ENCODE peak calls at places on chromosomes 13 and 19, in eight cellular contexts. G, K, C, H, V, E, N and B are unnamed samples.

GRCh38 chr13:65497265-65497664 is 1732.9 kb downstream of the PCDH9 start:
- DNase-seq in H (no peak), N (no peak), G (no peak), C (no peak), E (no peak), V (no peak), K (no peak), B (no peak)

GRCh38 chr19:14405380-14405757 is 13.8 kb downstream of the DDX39A start:
- DNase-seq in C (no peak), V (no peak), N (no peak), G (no peak), H (no peak), E (no peak), K (no peak), B (no peak)

GRCh38 chr19:57803265-57803593 is 11.5 kb downstream of the ZNF552 start:
- DNase-seq in C (no peak), N (no peak), V (no peak), G (no peak), H (no peak), K (no peak), E (no peak), B (no peak)

GRCh38 chr19:1512671-1513491 is at the start of gene ADAMTSL5:
- DNase-seq in K (peak; percentile 73), N (no peak), C (no peak), E (no peak), H (peak; percentile 72), V (peak; percentile 82), G (peak; percentile 71), B (peak; percentile 78)

GRCh38 chr13:114152285-114152645 is 19.8 kb upstream of the RASA3 start:
- DNase-seq in K (no peak), G (no peak), N (no peak), C (no peak), E (no peak), H (no peak), V (no peak), B (no peak)

GRCh38 chr13:66860868-66861447 is 369.2 kb downstream of the PCDH9 start:
- DNase-seq in E (no peak), H (no peak), N (no peak), V (no peak), C (no peak), K (no peak), G (no peak), B (no peak)

GRCh38 chr19:49678970-49679831 is 2.1 kb downstream of the PRMT1 start:
- DNase-seq in H (no peak), G (no peak), K (no peak), C (no peak), V (no peak), N (no peak), E (peak; percentile 81), B (no peak)

GRCh38 chr13:42101821-42102580 is 53.6 kb downstream of the DGKH start:
- DNase-seq in H (no peak), N (no peak), C (no peak), K (no peak), V (no peak), E (no peak), G (no peak), B (no peak)

GRCh38 chr19:54420383-54421168 is 5.3 kb downstream of the TTYH1 start:
- DNase-seq in G (no peak), K (no peak), N (peak; percentile 82), C (no peak), H (no peak), E (no peak), V (no peak), B (no peak)

GRCh38 chr19:39542198-39542597 is 2.2 kb upstream of the EID2 start:
- DNase-seq in N (no peak), K (no peak), C (no peak), G (no peak), V (no peak), E (no peak), H (no peak), B (no peak)

GRCh38 chr13:78680611-78681010 is 21.7 kb upstream of the OBI1 start:
- DNase-seq in K (no peak), E (no peak), G (no peak), V (no peak), C (no peak), N (no peak), H (no peak), B (no peak)

GRCh38 chr19:33134571-33135041 is 2.7 kb downstream of the WDR88 start:
- DNase-seq in V (peak; percentile 74), E (no peak), H (peak; percentile 67), G (no peak), N (no peak), C (no peak), K (peak; percentile 46), B (no peak)

GRCh38 chr13:106513025-106513424 is 22.4 kb downstream of the EFNB2 start:
- DNase-seq in K (no peak), N (no peak), V (no peak), C (no peak), E (no peak), G (no peak), H (no peak), B (no peak)

GRCh38 chr13:83563499-83563898 is 318.8 kb downstream of the SLITRK1 start:
- DNase-seq in C (no peak), E (no peak), K (no peak), G (no peak), V (no peak), H (no peak), N (no peak), B (no peak)

GRCh38 chr13:37383856-37384255 is 214.7 kb downstream of the POSTN start:
- DNase-seq in G (no peak), H (no peak), N (no peak), E (no peak), K (no peak), V (no peak), C (no peak), B (no peak)

GRCh38 chr19:38726761-38727301 is 17.4 kb downstream of the CAPN12 start:
- DNase-seq in H (no peak), C (no peak), G (no peak), K (no peak), E (no peak), N (no peak), V (no peak), B (no peak)

GRCh38 chr13:50682002-50682401 is 161.5 kb downstream of the DLEU7 start:
- DNase-seq in V (no peak), N (no peak), K (no peak), G (no peak), H (no peak), C (no peak), E (no peak), B (no peak)

GRCh38 chr13:37539176-37539575 is 59.4 kb downstream of the POSTN start:
- DNase-seq in N (no peak), G (no peak), K (no peak), H (no peak), C (no peak), E (no peak), V (no peak), B (no peak)

GRCh38 chr19:8489591-8490394 is 12.6 kb downstream of the PRAM1 start:
- DNase-seq in C (no peak), V (no peak), E (no peak), G (peak; percentile 72), H (no peak), K (no peak), N (no peak), B (no peak)

GRCh38 chr19:1089891-1090290 is 5.3 kb downstream of the POLR2E start:
- DNase-seq in C (no peak), K (no peak), E (no peak), H (no peak), G (no peak), V (peak; percentile 68), N (no peak), B (no peak)

GRCh38 chr19:15419413-15420025 is 731 bp upstream of the AKAP8L start:
- DNase-seq in G (no peak), N (no peak), K (no peak), H (no peak), C (no peak), E (no peak), V (no peak), B (no peak)

GRCh38 chr19:719081-719512 is 10.4 kb downstream of the PALM start:
- DNase-seq in G (no peak), C (no peak), N (no peak), E (no peak), V (no peak), H (no peak), K (no peak), B (peak; percentile 40)

GRCh38 chr13:19151581-19152263 is 29.9 kb downstream of the TUBA3C start:
- DNase-seq in K (no peak), H (no peak), C (no peak), N (no peak), V (no peak), G (no peak), E (no peak), B (no peak)

GRCh38 chr13:46934749-46935148 is 37.9 kb upstream of the HTR2A start:
- DNase-seq in K (no peak), C (no peak), N (no peak), H (no peak), V (no peak), G (no peak), E (no peak), B (no peak)

GRCh38 chr13:72864142-72865035 is 82.5 kb downstream of the PIBF1 start:
- DNase-seq in G (no peak), K (peak; percentile 32), E (no peak), C (no peak), N (no peak), H (no peak), V (no peak), B (no peak)

GRCh38 chr19:29508181-29508580 is 17.6 kb upstream of the VSTM2B start:
- DNase-seq in N (no peak), G (no peak), E (no peak), H (no peak), K (no peak), V (no peak), C (no peak), B (no peak)

GRCh38 chr19:49515767-49516166 is 3.3 kb downstream of the FCGRT start:
- DNase-seq in E (no peak), G (no peak), K (no peak), H (no peak), C (no peak), N (no peak), V (no peak), B (no peak)